ENCODE peak calls at places on chromosomes 6 and 20, in ten cellular contexts. F is AML-193; N is HCT116; G is non-pigmented ciliary epithelial cell; A is adipocyte; J is RWPE1; K is DMS153; R is GM18507; E is activated T-helper 1 cell treated with anti-CD3 and anti-CD28 coated beads, Interleukin-2, amount 50 U/mL, for 16 hours; S is ACHN. X is an unnamed sample.

GRCh38 chr20:16459019-16459700 is 114.1 kb downstream of the KIF16B start:
- DNase-seq in F (no peak), N (no peak), G (peak; percentile 62), A (peak; percentile 84), J (peak; percentile 28), K (no peak), R (no peak), E (no peak), S (peak; percentile 44), X (no peak)

GRCh38 chr6:17633465-17634188 is 33.5 kb downstream of the FAM8A1 start:
- DNase-seq in F (no peak), N (no peak), G (no peak), A (no peak), J (no peak), K (no peak), R (no peak), E (no peak), S (no peak), X (no peak)

GRCh38 chr6:167094436-167094819 is 28.5 kb upstream of the CCR6 start:
- DNase-seq in F (no peak), N (no peak), G (no peak), A (no peak), J (no peak), K (no peak), R (no peak), E (no peak), S (no peak), X (no peak)

GRCh38 chr6:118786696-118787453 is 107.1 kb upstream of the ASF1A start:
- DNase-seq in F (no peak), N (no peak), G (no peak), A (no peak), J (no peak), K (no peak), R (no peak), E (no peak), S (no peak), X (no peak)

GRCh38 chr6:96066376-96066775 is 50.6 kb downstream of the FUT9 start:
- DNase-seq in F (no peak), N (no peak), G (no peak), A (no peak), J (no peak), K (no peak), R (no peak), E (no peak), S (no peak), X (no peak)

GRCh38 chr6:120077489-120077888 is 727.9 kb upstream of the MAN1A1 start:
- DNase-seq in F (no peak), N (peak; percentile 23), G (no peak), A (peak; percentile 27), J (no peak), K (no peak), R (no peak), E (no peak), S (peak; percentile 14), X (no peak)

GRCh38 chr20:1848378-1848777 is 46.8 kb upstream of the SIRPA start:
- DNase-seq in F (no peak), N (no peak), G (no peak), A (no peak), J (no peak), K (no peak), R (no peak), E (no peak), S (no peak), X (no peak)

GRCh38 chr6:28220164-28221133 is 4.6 kb upstream of the ZSCAN9 start:
- DNase-seq in F (peak; percentile 32), N (no peak), G (no peak), A (no peak), J (no peak), K (no peak), R (no peak), E (no peak), S (no peak), X (no peak)

GRCh38 chr6:163355471-163355991 is 59.0 kb upstream of the QKI start:
- DNase-seq in F (no peak), N (no peak), G (peak; percentile 49), A (no peak), J (peak; percentile 27), K (no peak), R (no peak), E (no peak), S (peak; percentile 10), X (no peak)

GRCh38 chr20:62427172-62428007 is at the start of gene RBBP8NL:
- DNase-seq in F (no peak), N (peak; percentile 77), G (no peak), A (no peak), J (peak; percentile 93), K (peak; percentile 90), R (no peak), E (no peak), S (no peak), X (no peak)

GRCh38 chr20:51206032-51206662 is 183.2 kb upstream of the KCNG1 start:
- DNase-seq in F (no peak), N (peak; percentile 21), G (no peak), A (no peak), J (peak; percentile 59), K (no peak), R (no peak), E (no peak), S (no peak), X (no peak)

GRCh38 chr20:48772183-48772976 is 55.4 kb downstream of the PREX1 start:
- DNase-seq in F (peak; percentile 95), N (no peak), G (no peak), A (no peak), J (no peak), K (no peak), R (no peak), E (no peak), S (no peak), X (no peak)

GRCh38 chr6:12748411-12748810 is 31.8 kb downstream of the PHACTR1 start:
- DNase-seq in F (no peak), N (no peak), G (no peak), A (no peak), J (no peak), K (no peak), R (no peak), E (no peak), S (no peak), X (no peak)

GRCh38 chr20:50585678-50586077 is 75.5 kb downstream of the PTPN1 start:
- DNase-seq in F (no peak), N (no peak), G (no peak), A (no peak), J (no peak), K (peak; percentile 50), R (no peak), E (no peak), S (no peak), X (no peak)

GRCh38 chr20:37276494-37277252 is 12.8 kb upstream of the MANBAL start:
- DNase-seq in F (peak; percentile 28), N (no peak), G (peak; percentile 60), A (peak; percentile 90), J (peak; percentile 71), K (peak; percentile 57), R (no peak), E (no peak), S (no peak), X (no peak)

GRCh38 chr20:17878912-17879602 is 89.5 kb downstream of the SNX5 start:
- DNase-seq in F (no peak), N (no peak), G (no peak), A (no peak), J (no peak), K (no peak), R (no peak), E (no peak), S (no peak), X (no peak)

GRCh38 chr20:2299301-2299700 is 3.5 kb downstream of the TGM3 start:
- DNase-seq in F (peak; percentile 8), N (no peak), G (no peak), A (peak; percentile 3), J (no peak), K (no peak), R (no peak), E (no peak), S (no peak), X (no peak)